ENCODE peak calls at places on chromosomes 3 and 15, in five cellular contexts. J is cardiac muscle cell; K is kidney glomerular epithelial cell; O is stimulated activated CD8-positive, alpha-beta memory T cell treated with anti-CD3 and anti-CD28 coated beads, Interleukin-15, amount 100 ng/mL, for 24 hours; G is frontal cortex. W is an unnamed sample.

GRCh38 chr3:86826292-86826691 is 164.7 kb downstream of the VGLL3 start:
- DNase-seq in J (no peak), K (no peak), O (no peak), G (no peak), W (no peak)

GRCh38 chr3:189389346-189389745 is 217.6 kb downstream of the TPRG1 start:
- DNase-seq in J (no peak), K (no peak), O (no peak), G (no peak), W (no peak)

GRCh38 chr3:3902156-3902555 is 102.9 kb downstream of the LRRN1 start:
- DNase-seq in J (no peak), K (no peak), O (no peak), G (no peak), W (no peak)

GRCh38 chr15:71713191-71713798 is 97.1 kb upstream of the NR2E3 start:
- DNase-seq in J (no peak), K (no peak), O (no peak), G (no peak), W (no peak)

GRCh38 chr15:40421246-40422157 is 15.9 kb downstream of the IVD start:
- DNase-seq in J (peak; percentile 80), K (peak; percentile 65), O (peak; percentile 74), G (no peak), W (peak; percentile 72)

GRCh38 chr15:38069506-38069905 is 135.1 kb downstream of the TMCO5A start:
- DNase-seq in J (no peak), K (peak; percentile 27), O (no peak), G (no peak), W (no peak)

GRCh38 chr15:69724331-69724730 is 271.7 kb downstream of the RPLP1 start:
- DNase-seq in J (no peak), K (no peak), O (no peak), G (no peak), W (no peak)

GRCh38 chr3:143895805-143896204 is 47.5 kb upstream of the SLC9A9 start:
- DNase-seq in J (peak; percentile 10), K (no peak), O (no peak), G (no peak), W (peak; percentile 26)

GRCh38 chr3:134426660-134427181 is 52.5 kb upstream of the AMOTL2 start:
- DNase-seq in J (no peak), K (peak; percentile 27), O (no peak), G (no peak), W (no peak)

GRCh38 chr3:186239321-186239720 is 122.7 kb downstream of the DGKG start:
- DNase-seq in J (peak; percentile 79), K (no peak), O (no peak), G (no peak), W (no peak)

GRCh38 chr3:34725774-34726173 is 913.6 kb upstream of the ARPP21 start:
- DNase-seq in J (peak; percentile 63), K (peak; percentile 71), O (no peak), G (no peak), W (no peak)

GRCh38 chr3:4504340-4505261 is 11.5 kb downstream of the ITPR1 start:
- DNase-seq in J (peak; percentile 42), K (no peak), O (no peak), G (no peak), W (peak; percentile 88)

GRCh38 chr15:66700412-66700801 is 1.6 kb upstream of the SMAD6 start:
- DNase-seq in J (no peak), K (no peak), O (no peak), G (no peak), W (no peak)

GRCh38 chr3:140363801-140364200 is 314.1 kb upstream of the TRIM42 start:
- DNase-seq in J (peak; percentile 53), K (peak; percentile 29), O (no peak), G (no peak), W (no peak)

GRCh38 chr3:49794926-49795905 is 4.5 kb downstream of the CDHR4 start:
- DNase-seq in J (no peak), K (no peak), O (no peak), G (no peak), W (no peak)

GRCh38 chr15:88989578-88989977 is 76.4 kb upstream of the MFGE8 start:
- DNase-seq in J (no peak), K (peak; percentile 82), O (no peak), G (no peak), W (no peak)

GRCh38 chr3:55605837-55606236 is 118.7 kb upstream of the WNT5A start:
- DNase-seq in J (no peak), K (no peak), O (no peak), G (no peak), W (no peak)

GRCh38 chr15:63246691-63247464 is 30.5 kb upstream of the APH1B start:
- DNase-seq in J (no peak), K (no peak), O (no peak), G (no peak), W (no peak)

GRCh38 chr3:22996926-22997600 is 206.1 kb upstream of the UBE2E2 start:
- DNase-seq in J (no peak), K (no peak), O (no peak), G (no peak), W (no peak)

GRCh38 chr3:141875893-141876380 is 506 bp upstream of the ATP1B3 start:
- DNase-seq in J (peak; percentile 74), K (no peak), O (peak; percentile 42), G (no peak), W (peak; percentile 63)

GRCh38 chr3:28347374-28348285 is 891 bp upstream of the ZCWPW2 start:
- DNase-seq in J (no peak), K (no peak), O (no peak), G (no peak), W (no peak)

GRCh38 chr3:11335056-11335608 is 62.9 kb downstream of the ATG7 start:
- DNase-seq in J (peak; percentile 59), K (peak; percentile 40), O (no peak), G (peak; percentile 12), W (peak; percentile 58)

GRCh38 chr3:46546896-46547440 is 19.1 kb downstream of the LRRC2 start:
- DNase-seq in J (no peak), K (no peak), O (no peak), G (no peak), W (no peak)

GRCh38 chr3:72680766-72681165 is 167.5 kb downstream of the SHQ1 start:
- DNase-seq in J (no peak), K (no peak), O (no peak), G (no peak), W (no peak)

GRCh38 chr3:52831500-52832301 is 1.2 kb upstream of the ITIH4 start:
- DNase-seq in J (no peak), K (peak; percentile 77), O (no peak), G (no peak), W (no peak)

GRCh38 chr15:38647683-38648082 is 83.1 kb upstream of the RASGRP1 start:
- DNase-seq in J (peak; percentile 24), K (peak; percentile 65), O (no peak), G (no peak), W (no peak)

GRCh38 chr15:96345560-96346389 is 15.3 kb downstream of the NR2F2 start:
- DNase-seq in J (peak; percentile 83), K (no peak), O (no peak), G (peak; percentile 86), W (peak; percentile 76)

GRCh38 chr15:90903733-90904536 is 833 bp downstream of the MAN2A2 start:
- DNase-seq in J (peak; percentile 59), K (no peak), O (no peak), G (no peak), W (peak; percentile 40)

GRCh38 chr3:49198161-49198560 is 26.8 kb downstream of the KLHDC8B start:
- DNase-seq in J (no peak), K (no peak), O (no peak), G (no peak), W (no peak)

W was measured in SK-N-DZ.